ENCODE peak calls at places on chromosomes 4 and X, in eight cellular contexts. N, D, Z, F, I, E, V and T are unnamed samples.
A peak's percentile ranks its signal among the peaks of the same experiment; 100 is the strongest.

GRCh38 chr4:156779046-156779445 is 192.6 kb downstream of the PDGFC start:
- DNase-seq in N (peak; percentile 37), D (no peak), Z (no peak), F (no peak), I (no peak), E (peak; percentile 23), V (no peak), T (peak; percentile 74)

GRCh38 chr4:187602339-187603092 is 393.1 kb upstream of the ZFP42 start:
- DNase-seq in N (peak; percentile 67), D (no peak), Z (no peak), F (no peak), I (no peak), E (peak; percentile 58), V (no peak), T (peak; percentile 58)

GRCh38 chr4:44017422-44017739 is 431.2 kb downstream of the KCTD8 start:
- DNase-seq in N (no peak), D (no peak), Z (no peak), F (no peak), I (no peak), E (no peak), V (no peak), T (no peak)

GRCh38 chrX:44961817-44962607 is 89.0 kb downstream of the KDM6A start:
- DNase-seq in N (no peak), D (no peak), Z (no peak), F (no peak), I (no peak), E (no peak), V (no peak), T (no peak)

GRCh38 chrX:72243472-72243871 is 4.6 kb upstream of the ERCC6L start:
- DNase-seq in N (peak; percentile 44), D (no peak), Z (no peak), F (no peak), I (no peak), E (peak; percentile 41), V (no peak), T (peak; percentile 55)

GRCh38 chr4:155972098-155972497 is 18.4 kb upstream of the CTSO start:
- DNase-seq in N (peak; percentile 45), D (no peak), Z (peak; percentile 59), F (no peak), I (no peak), E (peak; percentile 64), V (no peak), T (peak; percentile 26)

GRCh38 chrX:140318306-140318705 is 186.6 kb downstream of the SOX3 start:
- DNase-seq in N (no peak), D (no peak), Z (no peak), F (no peak), I (no peak), E (peak; percentile 28), V (no peak), T (peak; percentile 60)

GRCh38 chrX:15410430-15410829 is 26.2 kb upstream of the VEGFD start:
- DNase-seq in N (no peak), D (no peak), Z (no peak), F (no peak), I (no peak), E (no peak), V (no peak), T (no peak)

GRCh38 chr4:183129125-183129524 is 30.1 kb downstream of the WWC2 start:
- DNase-seq in N (no peak), D (no peak), Z (no peak), F (no peak), I (no peak), E (no peak), V (no peak), T (no peak)

GRCh38 chrX:19893722-19894121 is 6.3 kb upstream of the SH3KBP1 start:
- DNase-seq in N (peak; percentile 75), D (no peak), Z (no peak), F (no peak), I (no peak), E (peak; percentile 82), V (no peak), T (peak; percentile 61)

GRCh38 chr4:8291701-8292387 is 22.3 kb downstream of the HTRA3 start:
- DNase-seq in N (no peak), D (no peak), Z (no peak), F (peak; percentile 32), I (no peak), E (no peak), V (no peak), T (no peak)

GRCh38 chr4:110130578-110131358 is 67.6 kb downstream of the ELOVL6 start:
- DNase-seq in N (peak; percentile 18), D (no peak), Z (no peak), F (no peak), I (no peak), E (peak; percentile 35), V (no peak), T (no peak)

GRCh38 chr4:174521800-174522182 is 497 bp downstream of the HPGD start:
- DNase-seq in N (no peak), D (peak; percentile 31), Z (peak; percentile 71), F (peak; percentile 52), I (no peak), E (peak; percentile 45), V (peak; percentile 67), T (no peak)

GRCh38 chr4:94523617-94524016 is 71.9 kb downstream of the PDLIM5 start:
- DNase-seq in N (peak; percentile 66), D (no peak), Z (no peak), F (no peak), I (no peak), E (peak; percentile 31), V (no peak), T (peak; percentile 55)

GRCh38 chrX:63275127-63275526 is 76.0 kb downstream of the SPIN4 start:
- DNase-seq in N (peak; percentile 27), D (no peak), Z (peak; percentile 80), F (no peak), I (no peak), E (peak; percentile 58), V (peak; percentile 38), T (no peak)
- TF ChIP-seq CTCF in N (peak; percentile 58), D (no peak), Z (peak; percentile 69), F (peak; percentile 31), I (peak; percentile 39), E (peak; percentile 69), V (peak; percentile 60), T (peak; percentile 26)

DNA sequence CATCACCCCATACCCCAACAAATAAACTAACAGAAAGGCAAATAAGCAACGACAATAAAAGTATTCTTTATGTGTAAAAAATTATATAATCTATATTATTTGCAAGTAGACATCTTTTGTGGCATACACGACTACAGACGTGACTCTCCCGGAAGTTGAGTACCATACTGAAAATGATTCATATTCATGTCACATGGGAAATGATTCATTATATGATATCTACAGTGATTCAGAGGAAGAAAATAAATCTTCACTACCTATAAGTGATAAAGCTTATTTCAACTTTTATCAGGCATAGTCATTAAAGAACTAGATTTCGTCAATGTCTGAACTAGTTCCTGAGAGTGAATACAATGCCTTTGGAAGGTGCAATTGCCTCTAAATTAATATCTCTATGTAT is 4.6 kb upstream of the ANTXR2 start:
- DNase-seq in N (peak; percentile 44), D (no peak), Z (no peak), F (no peak), I (no peak), E (peak; percentile 73), V (no peak), T (no peak)
- H3K4me3 ChIP-seq in N (no peak overlapping the region), D (no peak overlapping the region), Z (no peak overlapping the region), F (no peak overlapping the region), I (no peak overlapping the region), E (no peak overlapping the region), V (no peak overlapping the region), T (no peak overlapping the region)

GRCh38 chrX:19912-20571 is 261.1 kb upstream of the PLCXD1 start:
- DNase-seq in N (no peak), D (no peak), Z (peak; percentile 51), F (peak; percentile 39), I (no peak), E (peak; percentile 0), V (no peak), T (peak; percentile 1)
- TF ChIP-seq CTCF in N (no peak), D (no peak), Z (peak; percentile 34), F (no peak), I (no peak), E (no peak), V (no peak), T (no peak)

DNA sequence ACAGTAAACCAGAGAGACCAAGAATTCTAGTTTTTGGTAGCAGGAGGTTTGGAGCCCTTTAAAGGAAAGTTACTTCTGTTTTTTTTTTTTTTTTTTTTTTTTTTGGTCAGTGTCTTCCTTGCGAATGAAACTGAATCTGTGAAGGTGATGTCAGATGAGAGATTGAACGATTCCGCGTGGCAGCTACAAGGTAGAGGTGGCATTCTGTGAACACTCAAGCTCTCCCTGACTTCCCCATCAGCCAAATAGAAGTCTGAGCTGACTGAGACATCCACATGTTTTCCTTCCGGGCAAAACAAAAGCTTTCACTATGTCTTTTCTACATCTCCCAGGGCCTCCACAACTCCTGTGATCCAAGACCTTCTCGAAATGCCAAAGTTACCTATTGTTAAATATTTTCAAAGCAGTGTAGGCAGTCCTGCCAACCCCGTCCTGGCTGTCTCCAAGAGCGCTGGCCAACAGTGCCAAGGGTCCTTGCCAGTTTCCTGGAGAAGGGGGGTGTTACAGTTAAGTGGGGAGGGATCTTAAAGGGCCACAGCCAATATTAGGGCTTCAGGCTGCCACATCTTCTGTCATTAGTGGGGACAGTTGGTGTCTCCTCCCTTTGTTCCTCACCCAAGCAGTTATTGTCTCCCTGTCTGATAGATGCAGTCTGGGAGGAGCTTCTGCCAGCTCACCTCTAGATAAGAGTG is 102.9 kb upstream of the SLC34A2 start:
- DNase-seq in N (no peak), D (no peak), Z (peak; percentile 51), F (no peak), I (peak; percentile 75), E (peak; percentile 57), V (peak; percentile 50), T (no peak)
- H3K4me3 ChIP-seq in N (no peak overlapping the region), D (no peak overlapping the region), Z (no peak overlapping the region), F (no peak overlapping the region), I (no peak overlapping the region), E (no peak overlapping the region), V (no peak overlapping the region), T (no peak overlapping the region)

GRCh38 chr4:154254999-154255398 is 236.6 kb downstream of the DCHS2 start:
- DNase-seq in N (no peak), D (no peak), Z (no peak), F (no peak), I (no peak), E (no peak), V (no peak), T (no peak)
- TF ChIP-seq CTCF in N (no peak), D (no peak), Z (peak; percentile 66), F (no peak), I (no peak), E (no peak), V (no peak), T (no peak)

GRCh38 chrX:630007-630921 is at the start of gene SHOX:
- DNase-seq in N (no peak), D (peak; percentile 13), Z (peak; percentile 72), F (peak; percentile 34), I (no peak), E (no peak), V (no peak), T (no peak)
- H3K4me3 ChIP-seq in N (no peak within 1 kb of the TSS), D (peak within 1 kb of the TSS; percentile 15), Z (peak within 1 kb of the TSS; percentile 56), F (no peak within 1 kb of the TSS), I (no peak within 1 kb of the TSS), E (no peak within 1 kb of the TSS), V (no peak within 1 kb of the TSS), T (no peak within 1 kb of the TSS)

GRCh38 chrX:39601193-39602085 is 496.3 kb downstream of the BCOR start:
- DNase-seq in N (no peak), D (no peak), Z (no peak), F (no peak), I (no peak), E (no peak), V (no peak), T (no peak)
- TF ChIP-seq CTCF in N (no peak), D (no peak), Z (no peak), F (no peak), I (no peak), E (no peak), V (no peak), T (no peak)